ENCODE peak calls at places on chromosomes 6 and 20, in seven cellular contexts. One of them, this sample, is unnamed.
A peak's percentile ranks its signal among the peaks of the same experiment; 100 is the strongest.

GRCh38 chr6:125094563-125094962 is 59.0 kb upstream of the TPD52L1 start:
- DNase-seq in GM12878: no peak
- DNase-seq in HepG2: no peak
- DNase-seq in H1: no peak
- DNase-seq in K562: no peak
- DNase-seq in SK-N-SH: no peak
- DNase-seq in HCT116: no peak
- DNase-seq in this sample: no peak

GRCh38 chr6:70312165-70312564 is 9.3 kb upstream of the COL9A1 start:
- DNase-seq in HCT116: peak; percentile 70
- DNase-seq in K562: no peak
- DNase-seq in SK-N-SH: no peak
- DNase-seq in GM12878: peak; percentile 8
- DNase-seq in H1: no peak
- DNase-seq in HepG2: peak; percentile 25
- DNase-seq in this sample: no peak

GRCh38 chr6:136753624-136754023 is 38.7 kb downstream of the MAP3K5 start:
- DNase-seq in HCT116: no peak
- DNase-seq in HepG2: no peak
- DNase-seq in H1: no peak
- DNase-seq in K562: no peak
- DNase-seq in GM12878: no peak
- DNase-seq in SK-N-SH: no peak
- DNase-seq in this sample: no peak

GRCh38 chr6:100134297-100134696 is 140.3 kb upstream of the MCHR2 start:
- DNase-seq in H1: no peak
- DNase-seq in K562: no peak
- DNase-seq in HCT116: no peak
- DNase-seq in HepG2: no peak
- DNase-seq in GM12878: no peak
- DNase-seq in SK-N-SH: no peak
- DNase-seq in this sample: no peak

GRCh38 chr6:43276180-43277082 is 21.6 kb upstream of the SLC22A7 start:
- DNase-seq in GM12878: no peak
- DNase-seq in H1: no peak
- DNase-seq in SK-N-SH: no peak
- DNase-seq in HCT116: no peak
- DNase-seq in K562: no peak
- DNase-seq in HepG2: peak; percentile 82
- DNase-seq in this sample: no peak

GRCh38 chr20:49393803-49394202 is 88.7 kb downstream of the KCNB1 start:
- DNase-seq in GM12878: no peak
- DNase-seq in K562: no peak
- DNase-seq in SK-N-SH: no peak
- DNase-seq in H1: no peak
- DNase-seq in HepG2: no peak
- DNase-seq in HCT116: no peak
- DNase-seq in this sample: no peak

GRCh38 chr6:79330723-79331122 is 96.2 kb upstream of the HMGN3 start:
- DNase-seq in HepG2: no peak
- DNase-seq in K562: no peak
- DNase-seq in H1: no peak
- DNase-seq in SK-N-SH: no peak
- DNase-seq in GM12878: no peak
- DNase-seq in HCT116: no peak
- DNase-seq in this sample: no peak

GRCh38 chr20:25470045-25470444 is 62.6 kb downstream of the GINS1 start:
- DNase-seq in K562: peak; percentile 42
- DNase-seq in H1: peak; percentile 73
- DNase-seq in SK-N-SH: peak; percentile 62
- DNase-seq in HCT116: peak; percentile 8
- DNase-seq in HepG2: peak; percentile 57
- DNase-seq in GM12878: peak; percentile 13
- DNase-seq in this sample: peak; percentile 8

GRCh38 chr6:160014869-160015182 is 45.9 kb downstream of the IGF2R start:
- DNase-seq in HepG2: no peak
- DNase-seq in HCT116: no peak
- DNase-seq in GM12878: no peak
- DNase-seq in H1: no peak
- DNase-seq in SK-N-SH: no peak
- DNase-seq in K562: no peak
- DNase-seq in this sample: no peak

GRCh38 chr20:36214684-36215256 is 21.5 kb upstream of the AAR2 start:
- DNase-seq in SK-N-SH: peak; percentile 71
- DNase-seq in HepG2: peak; percentile 54
- DNase-seq in K562: peak; percentile 59
- DNase-seq in H1: no peak
- DNase-seq in GM12878: no peak
- DNase-seq in HCT116: no peak
- DNase-seq in this sample: peak; percentile 22

GRCh38 chr20:62685781-62686555 is 22.7 kb upstream of the NTSR1 start:
- DNase-seq in H1: no peak
- DNase-seq in GM12878: no peak
- DNase-seq in HCT116: no peak
- DNase-seq in HepG2: peak; percentile 24
- DNase-seq in SK-N-SH: no peak
- DNase-seq in K562: peak; percentile 54
- DNase-seq in this sample: no peak

GRCh38 chr20:6134592-6134991 is 11.8 kb upstream of the FERMT1 start:
- DNase-seq in GM12878: no peak
- DNase-seq in K562: no peak
- DNase-seq in HepG2: no peak
- DNase-seq in SK-N-SH: no peak
- DNase-seq in HCT116: no peak
- DNase-seq in H1: no peak
- DNase-seq in this sample: no peak

GRCh38 chr20:37179671-37180524 is 550 bp upstream of the MROH8 start:
- DNase-seq in H1: no peak
- DNase-seq in K562: no peak
- DNase-seq in HepG2: peak; percentile 59
- DNase-seq in HCT116: no peak
- DNase-seq in SK-N-SH: no peak
- DNase-seq in GM12878: no peak
- DNase-seq in this sample: no peak

GRCh38 chr6:40953486-40953885 is 85.5 kb downstream of the UNC5CL start:
- DNase-seq in H1: no peak
- DNase-seq in HCT116: no peak
- DNase-seq in HepG2: no peak
- DNase-seq in SK-N-SH: peak; percentile 19
- DNase-seq in GM12878: no peak
- DNase-seq in K562: no peak
- DNase-seq in this sample: no peak

GRCh38 chr6:32427934-32428474 is 11.7 kb upstream of the HLA-DRA start:
- DNase-seq in GM12878: no peak
- DNase-seq in H1: no peak
- DNase-seq in SK-N-SH: no peak
- DNase-seq in HepG2: no peak
- DNase-seq in K562: no peak
- DNase-seq in HCT116: no peak
- DNase-seq in this sample: no peak

GRCh38 chr6:27141472-27142015 is 106.0 kb upstream of the PRSS16 start:
- DNase-seq in HCT116: no peak
- DNase-seq in K562: no peak
- DNase-seq in H1: no peak
- DNase-seq in GM12878: no peak
- DNase-seq in HepG2: no peak
- DNase-seq in SK-N-SH: no peak
- DNase-seq in this sample: no peak

GRCh38 chr6:324729-325125 is 32.4 kb downstream of the DUSP22 start:
- DNase-seq in HepG2: no peak
- DNase-seq in SK-N-SH: no peak
- DNase-seq in HCT116: no peak
- DNase-seq in K562: no peak
- DNase-seq in GM12878: no peak
- DNase-seq in H1: no peak
- DNase-seq in this sample: no peak
- TF ChIP-seq SIN3A in HepG2: no peak
- TF ChIP-seq SIN3A in SK-N-SH: no peak
- TF ChIP-seq SIN3A in HCT116: no peak
- TF ChIP-seq SIN3A in K562: no peak
- TF ChIP-seq SIN3A in GM12878: no peak
- TF ChIP-seq SIN3A in H1: no peak
- TF ChIP-seq SIN3A in this sample: no peak

GRCh38 chr20:13953227-13953626 is 37.2 kb downstream of the SEL1L2 start:
- DNase-seq in H1: peak; percentile 71
- DNase-seq in GM12878: no peak
- DNase-seq in K562: no peak
- DNase-seq in HepG2: peak; percentile 26
- DNase-seq in SK-N-SH: no peak
- DNase-seq in HCT116: no peak
- DNase-seq in this sample: no peak
- TF ChIP-seq SIN3A in H1: no peak
- TF ChIP-seq SIN3A in GM12878: no peak
- TF ChIP-seq SIN3A in K562: no peak
- TF ChIP-seq SIN3A in HepG2: no peak
- TF ChIP-seq SIN3A in SK-N-SH: no peak
- TF ChIP-seq SIN3A in HCT116: no peak
- TF ChIP-seq SIN3A in this sample: no peak

GRCh38 chr20:43530321-43531090 is 23.0 kb downstream of the L3MBTL1 start:
- DNase-seq in K562: peak; percentile 25
- DNase-seq in HepG2: peak; percentile 91
- DNase-seq in HCT116: no peak
- DNase-seq in SK-N-SH: no peak
- DNase-seq in GM12878: no peak
- DNase-seq in H1: no peak
- DNase-seq in this sample: no peak
- TF ChIP-seq SIN3A in K562: no peak
- TF ChIP-seq SIN3A in HepG2: peak; percentile 85
- TF ChIP-seq SIN3A in HCT116: no peak
- TF ChIP-seq SIN3A in SK-N-SH: no peak
- TF ChIP-seq SIN3A in GM12878: no peak
- TF ChIP-seq SIN3A in H1: no peak
- TF ChIP-seq SIN3A in this sample: no peak

DNA sequence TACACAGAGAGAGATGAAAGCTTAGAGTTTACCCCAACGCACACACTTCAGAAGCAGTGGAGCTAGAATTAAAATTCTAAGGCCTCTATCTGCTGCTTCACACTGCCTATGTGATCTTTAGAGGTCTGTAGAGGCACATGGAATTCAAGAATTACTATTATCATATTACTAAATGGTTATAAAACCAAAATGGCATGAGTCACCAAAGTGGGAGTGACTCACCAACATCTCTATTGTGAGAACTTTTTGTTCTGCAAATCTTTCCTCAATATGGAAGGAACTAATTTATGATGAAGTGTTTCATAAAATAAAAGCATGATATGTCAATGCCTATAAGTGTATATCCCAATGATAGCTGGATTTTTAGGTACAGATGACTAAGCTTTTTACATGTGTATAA is 28.5 kb upstream of the TMEM244 start:
- DNase-seq in HCT116: no peak
- DNase-seq in SK-N-SH: no peak
- DNase-seq in GM12878: no peak
- DNase-seq in H1: no peak
- DNase-seq in K562: no peak
- DNase-seq in HepG2: no peak
- DNase-seq in this sample: no peak
- TF ChIP-seq SIN3A in HCT116: no peak
- TF ChIP-seq SIN3A in SK-N-SH: no peak
- TF ChIP-seq SIN3A in GM12878: no peak
- TF ChIP-seq SIN3A in H1: no peak
- TF ChIP-seq SIN3A in K562: no peak
- TF ChIP-seq SIN3A in HepG2: no peak
- TF ChIP-seq SIN3A in this sample: no peak

GRCh38 chr6:1363729-1364572 is 25.4 kb upstream of the FOXF2 start:
- DNase-seq in GM12878: no peak
- DNase-seq in SK-N-SH: no peak
- DNase-seq in HCT116: peak; percentile 18
- DNase-seq in K562: no peak
- DNase-seq in HepG2: no peak
- DNase-seq in H1: no peak
- DNase-seq in this sample: no peak
- TF ChIP-seq SIN3A in GM12878: no peak
- TF ChIP-seq SIN3A in SK-N-SH: no peak
- TF ChIP-seq SIN3A in HCT116: no peak
- TF ChIP-seq SIN3A in K562: no peak
- TF ChIP-seq SIN3A in HepG2: no peak
- TF ChIP-seq SIN3A in H1: no peak
- TF ChIP-seq SIN3A in this sample: no peak

GRCh38 chr6:169891846-169892245 is 140.4 kb downstream of the ERMARD start:
- DNase-seq in K562: no peak
- DNase-seq in GM12878: no peak
- DNase-seq in SK-N-SH: no peak
- DNase-seq in HepG2: no peak
- DNase-seq in H1: no peak
- DNase-seq in HCT116: no peak
- DNase-seq in this sample: no peak

GRCh38 chr6:169891421-169891820 is 140.0 kb downstream of the ERMARD start:
- DNase-seq in GM12878: no peak
- DNase-seq in HCT116: no peak
- DNase-seq in H1: no peak
- DNase-seq in HepG2: no peak
- DNase-seq in SK-N-SH: no peak
- DNase-seq in K562: no peak
- DNase-seq in this sample: no peak

GRCh38 chr6:169890049-169890448 is 138.6 kb downstream of the ERMARD start:
- DNase-seq in GM12878: no peak
- DNase-seq in H1: no peak
- DNase-seq in K562: no peak
- DNase-seq in HepG2: no peak
- DNase-seq in HCT116: no peak
- DNase-seq in SK-N-SH: peak; percentile 69
- DNase-seq in this sample: no peak

GRCh38 chr6:169893624-169894023 is 142.2 kb downstream of the ERMARD start:
- DNase-seq in HepG2: no peak
- DNase-seq in H1: peak; percentile 11
- DNase-seq in HCT116: no peak
- DNase-seq in K562: no peak
- DNase-seq in GM12878: no peak
- DNase-seq in SK-N-SH: peak; percentile 2
- DNase-seq in this sample: no peak

GRCh38 chr6:169890901-169891300 is 139.5 kb downstream of the ERMARD start:
- DNase-seq in GM12878: no peak
- DNase-seq in K562: no peak
- DNase-seq in HCT116: no peak
- DNase-seq in SK-N-SH: peak; percentile 1
- DNase-seq in H1: no peak
- DNase-seq in HepG2: no peak
- DNase-seq in this sample: no peak
- TF ChIP-seq SIN3A in GM12878: no peak
- TF ChIP-seq SIN3A in K562: no peak
- TF ChIP-seq SIN3A in HCT116: no peak
- TF ChIP-seq SIN3A in SK-N-SH: no peak
- TF ChIP-seq SIN3A in H1: no peak
- TF ChIP-seq SIN3A in HepG2: no peak
- TF ChIP-seq SIN3A in this sample: no peak

This sample was measured in Panc1.